ENCODE peak calls at places on chromosomes 5 and 9, in nine cellular contexts. P is activated effector memory CD4-positive, alpha-beta T cell treated with Interleukin-2 at 50 U/mL for 16 hours; R is HEK293T; K is HL-60; H is frontal cortex; M is HFFc6; B is H7; Q is left ventricle myocardium superior; A is iris pigment epithelial cell. J is an unnamed sample.

GRCh38 chr9:38061326-38061947 is 7.6 kb downstream of the SHB start:
- DNase-seq in M (no peak), A (no peak), R (no peak), Q (no peak), B (no peak), H (no peak), K (no peak), P (no peak), J (no peak)

GRCh38 chr9:12819436-12820185 is 44.8 kb downstream of the LURAP1L start:
- DNase-seq in H (no peak), M (peak), K (no peak), B (peak), R (peak), Q (no peak), P (no peak), A (no peak), J (no peak)

GRCh38 chr5:154444559-154445421 is 1.0 kb upstream of the SAP30L start:
- DNase-seq in A (no peak), H (peak), Q (peak), B (peak), M (no peak), R (peak), K (no peak), P (peak), J (no peak)

GRCh38 chr5:31939151-31939550 is 235.0 kb downstream of the GOLPH3 start:
- DNase-seq in K (peak), M (no peak), B (no peak), P (no peak), A (peak), H (no peak), R (no peak), Q (no peak), J (peak)

GRCh38 chr5:75721573-75721972 is 4.3 kb upstream of the POC5 start:
- DNase-seq in M (no peak), R (no peak), P (no peak), B (no peak), Q (no peak), K (no peak), H (no peak), A (no peak), J (no peak)

GRCh38 chr9:117094493-117094892 is 320.4 kb downstream of the ASTN2 start:
- DNase-seq in H (no peak), R (no peak), M (no peak), A (peak), P (no peak), K (no peak), Q (no peak), B (no peak), J (no peak)

GRCh38 chr5:72470817-72471216 is 36.4 kb downstream of the ZNF366 start:
- DNase-seq in R (no peak), A (no peak), M (peak), P (no peak), K (no peak), Q (no peak), B (no peak), H (no peak), J (no peak)

GRCh38 chr9:36445800-36446361 is 45.8 kb upstream of the RNF38 start:
- DNase-seq in A (no peak), K (no peak), Q (no peak), B (no peak), H (no peak), M (no peak), P (no peak), R (no peak), J (no peak)

GRCh38 chr9:69357030-69357853 is 32.2 kb downstream of the ENTREP1 start:
- DNase-seq in P (no peak), Q (peak), B (no peak), H (no peak), M (no peak), A (no peak), K (no peak), R (no peak), J (no peak)

GRCh38 chr5:62568800-62569432 is 9.7 kb upstream of the LRRC70 start:
- DNase-seq in P (no peak), H (no peak), Q (no peak), A (no peak), R (no peak), K (no peak), B (no peak), M (no peak), J (no peak)

GRCh38 chr5:145362261-145362660 is 472.9 kb downstream of the PRELID2 start:
- DNase-seq in M (peak), H (no peak), R (no peak), Q (no peak), B (no peak), K (no peak), A (peak), P (no peak), J (no peak)

GRCh38 chr5:118980438-118980837 is 7.9 kb downstream of the DTWD2 start:
- DNase-seq in K (no peak), B (no peak), M (no peak), P (no peak), Q (no peak), A (no peak), H (no peak), R (no peak), J (no peak)

GRCh38 chr5:112473989-112474388 is 54.9 kb upstream of the EPB41L4A start:
- DNase-seq in M (no peak), R (no peak), Q (no peak), P (no peak), B (no peak), K (no peak), A (no peak), H (no peak), J (no peak)

GRCh38 chr9:120935383-120935857 is 8.8 kb upstream of the TRAF1 start:
- DNase-seq in B (no peak), A (peak), R (no peak), K (peak), H (peak), M (peak), Q (peak), P (no peak), J (peak)

GRCh38 chr5:1755321-1755949 is 44.2 kb downstream of the MRPL36 start:
- DNase-seq in B (peak), P (no peak), A (no peak), H (no peak), R (no peak), K (no peak), M (no peak), Q (no peak), J (peak)

GRCh38 chr9:134635431-134636141 is 6.0 kb upstream of the COL5A1 start:
- DNase-seq in A (no peak), R (no peak), K (no peak), M (no peak), Q (peak), P (no peak), H (no peak), B (no peak), J (peak)

GRCh38 chr5:124102491-124102890 is 590.5 kb downstream of the CSNK1G3 start:
- DNase-seq in K (no peak), P (no peak), A (peak), R (no peak), Q (no peak), M (no peak), H (no peak), B (no peak), J (no peak)

GRCh38 chr9:119859128-119859527 is 489.9 kb upstream of the BRINP1 start:
- DNase-seq in B (no peak), P (no peak), Q (no peak), H (no peak), R (no peak), K (no peak), A (no peak), M (no peak), J (no peak)

GRCh38 chr9:127047971-127048370 is 74.5 kb downstream of the ANGPTL2 start:
- DNase-seq in H (no peak), B (no peak), R (no peak), A (no peak), K (no peak), M (no peak), Q (no peak), P (no peak), J (no peak)

J was measured in CD14-positive monocyte.